ENCODE peak calls at places on chromosomes 1 and 21, in five cellular contexts. Z is CD8-positive, alpha-beta memory T cell; F is cardiac fibroblast; L is progenitor cell of endocrine pancreas; R is occipital lobe. Q is an unnamed sample.

GRCh38 chr1:90557706-90558105 is 159.4 kb downstream of the BARHL2 start:
- DNase-seq in Z (no peak), F (no peak), L (no peak), R (no peak), Q (no peak)

GRCh38 chr1:9753121-9753531 is 70.6 kb downstream of the CLSTN1 start:
- DNase-seq in Z (no peak), F (peak), L (no peak), R (peak), Q (no peak)

GRCh38 chr1:145992958-145993617 is 3.3 kb downstream of the TXNIP start:
- DNase-seq in Z (no peak), F (no peak), L (no peak), R (no peak), Q (no peak)

GRCh38 chr1:109793486-109794318 is 30.0 kb upstream of the EPS8L3 start:
- DNase-seq in Z (peak), F (peak), L (no peak), R (no peak), Q (peak)

GRCh38 chr1:14602131-14602530 is 3.6 kb downstream of the KAZN start:
- DNase-seq in Z (no peak), F (peak), L (no peak), R (peak), Q (no peak)

GRCh38 chr1:32201011-32201855 is 838 bp downstream of the CCDC28B start:
- DNase-seq in Z (peak), F (peak), L (peak), R (no peak), Q (peak)

GRCh38 chr1:83929184-83929583 is 69.7 kb downstream of the TTLL7 start:
- DNase-seq in Z (no peak), F (peak), L (no peak), R (no peak), Q (no peak)

GRCh38 chr1:16014509-16015482 is 3.0 kb downstream of the HSPB7 start:
- DNase-seq in Z (no peak), F (no peak), L (no peak), R (no peak), Q (no peak)

GRCh38 chr1:11998636-11999035 is 18.4 kb downstream of the MFN2 start:
- DNase-seq in Z (no peak), F (no peak), L (no peak), R (no peak), Q (no peak)

GRCh38 chr1:187261637-187262036 is 432.9 kb downstream of the PLA2G4A start:
- DNase-seq in Z (no peak), F (no peak), L (no peak), R (no peak), Q (no peak)

GRCh38 chr1:25867210-25867991 is 8.1 kb downstream of the PAQR7 start:
- DNase-seq in Z (no peak), F (no peak), L (no peak), R (no peak), Q (no peak)

GRCh38 chr1:77405186-77405585 is 123.4 kb downstream of the AK5 start:
- DNase-seq in Z (no peak), F (no peak), L (no peak), R (no peak), Q (no peak)

GRCh38 chr1:59292557-59292956 is 4.3 kb upstream of the FGGY start:
- DNase-seq in Z (peak), F (peak), L (no peak), R (peak), Q (peak)

GRCh38 chr1:203045821-203046594 is 19.7 kb downstream of the PPFIA4 start:
- DNase-seq in Z (no peak), F (peak), L (no peak), R (peak), Q (no peak)

GRCh38 chr1:90728656-90729257 is 11.7 kb upstream of the BARHL2 start:
- DNase-seq in Z (no peak), F (no peak), L (no peak), R (no peak), Q (no peak)

GRCh38 chr1:68281946-68282615 is 49.8 kb upstream of the WLS start:
- DNase-seq in Z (no peak), F (no peak), L (no peak), R (no peak), Q (no peak)

GRCh38 chr21:26945916-26946315 is 21.0 kb downstream of the ADAMTS5 start:
- DNase-seq in Z (no peak), F (peak), L (no peak), R (no peak), Q (no peak)

GRCh38 chr21:42308161-42308913 is 6.9 kb downstream of the TFF3 start:
- DNase-seq in Z (no peak), F (no peak), L (no peak), R (no peak), Q (no peak)

GRCh38 chr1:231734417-231734816 is 107.8 kb downstream of the DISC1 start:
- DNase-seq in Z (no peak), F (peak), L (no peak), R (no peak), Q (no peak)

GRCh38 chr1:9621032-9621431 is 30.5 kb upstream of the PIK3CD start:
- DNase-seq in Z (no peak), F (no peak), L (no peak), R (no peak), Q (no peak)

GRCh38 chr1:182713939-182714338 is 29.6 kb upstream of the RGS8 start:
- DNase-seq in Z (no peak), F (no peak), L (no peak), R (no peak), Q (no peak)

GRCh38 chr1:109864960-109865611 is 45.6 kb upstream of the CSF1 start:
- DNase-seq in Z (no peak), F (peak), L (no peak), R (peak), Q (no peak)

GRCh38 chr1:41890841-41891311 is 27.8 kb downstream of the HIVEP3 start:
- DNase-seq in Z (no peak), F (peak), L (no peak), R (no peak), Q (no peak)

GRCh38 chr1:15617874-15618684 is 821 bp downstream of the DDI2 start:
- DNase-seq in Z (peak), F (peak), L (peak), R (no peak), Q (peak)

GRCh38 chr1:18922848-18923475 is 20.6 kb upstream of the ALDH4A1 start:
- DNase-seq in Z (no peak), F (no peak), L (no peak), R (no peak), Q (no peak)

GRCh38 chr1:174114788-174115448 is 44.4 kb upstream of the RABGAP1L start:
- DNase-seq in Z (peak), F (peak), L (no peak), R (no peak), Q (peak)

GRCh38 chr1:5690878-5691277 is 301.3 kb downstream of the NPHP4 start:
- DNase-seq in Z (no peak), F (no peak), L (no peak), R (no peak), Q (no peak)

GRCh38 chr1:210294991-210295773 is 33.5 kb upstream of the HHAT start:
- DNase-seq in Z (no peak), F (peak), L (no peak), R (no peak), Q (no peak)

GRCh38 chr1:17122449-17123194 is 3.4 kb upstream of the PADI2 start:
- DNase-seq in Z (no peak), F (peak), L (no peak), R (no peak), Q (no peak)

GRCh38 chr21:46081862-46082637 is 15.9 kb upstream of the COL6A2 start:
- DNase-seq in Z (no peak), F (no peak), L (no peak), R (no peak), Q (no peak)

GRCh38 chr1:145872421-145872891 is 13.2 kb downstream of the ANKRD35 start:
- DNase-seq in Z (no peak), F (peak), L (no peak), R (peak), Q (no peak)

GRCh38 chr1:94636625-94637024 is 95.1 kb upstream of the F3 start:
- DNase-seq in Z (no peak), F (peak), L (no peak), R (no peak), Q (no peak)

GRCh38 chr1:10287023-10287645 is 76.8 kb downstream of the KIF1B start:
- DNase-seq in Z (no peak), F (no peak), L (no peak), R (no peak), Q (no peak)